ENCODE peak calls at places on chromosomes 1 and 21, in five cellular contexts. Q, X, N, V and D are unnamed samples. For H3K27me3, the result is how much of the 10 kb centered on the place peaks cover.

GRCh38 chr1:244548558-244549115 is 87.6 kb downstream of the CATSPERE start:
- DNase-seq in N (no peak), Q (no peak), V (no peak), X (no peak), D (peak)

GRCh38 chr1:68128157-68128556 is 77.7 kb upstream of the DIRAS3 start:
- DNase-seq in V (no peak), X (no peak), Q (no peak), N (no peak), D (no peak)

GRCh38 chr21:39048064-39048463 is 135.2 kb downstream of the PSMG1 start:
- DNase-seq in N (no peak), X (no peak), Q (no peak), V (no peak), D (peak)

GRCh38 chr1:99731384-99731783 is 35.1 kb downstream of the FRRS1 start:
- DNase-seq in V (no peak), N (no peak), X (no peak), Q (no peak), D (no peak)

GRCh38 chr1:98792123-98792522 is 130.6 kb downstream of the SNX7 start:
- DNase-seq in N (no peak), X (no peak), Q (no peak), V (no peak), D (peak)

GRCh38 chr1:209697082-209697481 is 7.6 kb upstream of the HSD11B1 start:
- DNase-seq in X (no peak), Q (no peak), N (no peak), V (no peak), D (no peak)

GRCh38 chr1:8543965-8544364 is 226.1 kb downstream of the SLC45A1 start:
- DNase-seq in V (no peak), Q (no peak), X (no peak), N (no peak), D (no peak)

GRCh38 chr1:16019580-16020277 is 1.9 kb upstream of the HSPB7 start:
- DNase-seq in X (no peak), N (no peak), V (peak), Q (no peak), D (peak)

GRCh38 chr1:17732475-17732874 is 22.7 kb upstream of the ACTL8 start:
- DNase-seq in N (no peak), V (no peak), Q (no peak), X (no peak), D (no peak)

GRCh38 chr1:76998582-76999189 is 131.4 kb downstream of the ST6GALNAC5 start:
- DNase-seq in V (no peak), Q (no peak), X (no peak), N (no peak), D (no peak)

GRCh38 chr1:116097600-116097999 is 13.6 kb upstream of the MAB21L3 start:
- DNase-seq in V (no peak), X (no peak), Q (no peak), N (no peak), D (no peak)

GRCh38 chr1:147771216-147772125 is 11.1 kb upstream of the GJA5 start:
- DNase-seq in V (no peak), X (no peak), Q (no peak), N (no peak), D (no peak)

GRCh38 chr1:186519981-186520380 is 59.1 kb upstream of the PDC start:
- DNase-seq in V (no peak), X (no peak), Q (no peak), N (no peak), D (no peak)

GRCh38 chr21:41460578-41461527 is 34.8 kb downstream of the MX1 start:
- DNase-seq in V (peak), X (peak), N (peak), Q (peak), D (peak)

GRCh38 chr1:108016451-108016920 is 51.5 kb upstream of the VAV3 start:
- DNase-seq in N (no peak), X (no peak), V (no peak), Q (no peak), D (no peak)

GRCh38 chr1:113780363-113781146 is 21.3 kb upstream of the PHTF1 start:
- DNase-seq in Q (no peak), N (no peak), V (no peak), X (no peak), D (no peak)

GRCh38 chr21:27480841-27481261 is 514.0 kb upstream of the ADAMTS5 start:
- DNase-seq in N (no peak), Q (no peak), V (no peak), X (no peak), D (no peak)

GRCh38 chr1:70327306-70328076 is 27.0 kb downstream of the ANKRD13C start:
- DNase-seq in V (no peak), X (no peak), N (no peak), Q (no peak), D (no peak)

GRCh38 chr1:79133703-79134258 is 127.3 kb upstream of the ADGRL4 start:
- DNase-seq in V (no peak), N (no peak), Q (no peak), X (no peak), D (no peak)

GRCh38 chr21:32826317-32827167 is 55.0 kb upstream of the PAXBP1 start:
- DNase-seq in V (peak), Q (no peak), X (no peak), N (peak), D (peak)

GRCh38 chr1:156858959-156859522 is at the start of gene INSRR:
- DNase-seq in N (no peak), V (no peak), Q (no peak), X (no peak), D (peak)

GRCh38 chr21:41536076-41536826 is 28.3 kb upstream of the TMPRSS2 start:
- DNase-seq in Q (no peak), X (peak), V (no peak), N (peak), D (no peak)

GRCh38 chr1:145740269-145740668 is 21.0 kb downstream of the CD160 start:
- DNase-seq in X (no peak), V (no peak), Q (no peak), N (no peak), D (no peak)

GRCh38 chr1:100187912-100188311 is 9.9 kb upstream of the LRRC39 start:
- DNase-seq in X (peak), Q (no peak), N (peak), V (peak), D (no peak)

GRCh38 chr1:13700521-13701273 is 709 bp downstream of the PRDM2 start:
- DNase-seq in Q (peak), V (peak), X (peak), N (peak), D (peak)

GRCh38 chr1:192943108-192943507 is 116.1 kb downstream of the UCHL5 start:
- DNase-seq in N (no peak), X (no peak), V (no peak), Q (no peak), D (no peak)

GRCh38 chr1:156515956-156516355 is 15.4 kb upstream of the MEF2D start:
- DNase-seq in N (no peak), V (no peak), X (no peak), Q (no peak), D (no peak)

DNA sequence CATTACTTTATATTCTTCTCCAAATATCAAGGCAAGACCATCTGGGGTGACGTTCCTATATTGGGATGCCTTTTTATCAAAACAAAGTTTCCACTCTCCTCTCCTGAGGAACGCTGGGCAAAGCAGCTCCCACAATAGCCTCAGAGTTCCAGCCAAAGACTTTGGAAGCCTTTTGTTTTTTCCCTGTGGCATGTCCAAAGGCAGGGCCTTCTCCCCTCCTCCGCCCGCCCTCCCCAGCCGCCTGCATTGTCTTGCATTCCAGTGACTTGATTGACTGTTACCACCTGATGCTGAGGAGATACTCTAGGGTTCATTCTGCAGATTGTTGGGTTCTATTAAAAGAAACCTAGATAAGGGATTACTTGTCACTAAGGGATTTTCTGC is 43.5 kb downstream of the PROX1 start:
- DNase-seq in N (no peak), X (no peak), Q (no peak), V (no peak), D (peak)
- H3K27me3 ChIP-seq in N (under half), X (under half), Q (under half), V (under half), D (under half)

GRCh38 chr1:203349166-203349565 is 1.8 kb downstream of the FMOD start:
- DNase-seq in N (no peak), Q (no peak), X (no peak), V (no peak), D (no peak)

GRCh38 chr1:203349757-203350522 is 982 bp downstream of the FMOD start:
- DNase-seq in Q (no peak), X (no peak), N (no peak), V (no peak), D (no peak)

GRCh38 chr1:203353486-203353885 is 2.6 kb upstream of the FMOD start:
- DNase-seq in V (no peak), X (no peak), Q (no peak), N (no peak), D (no peak)

GRCh38 chr1:203354246-203354645 is 3.3 kb upstream of the FMOD start:
- DNase-seq in X (no peak), V (no peak), Q (no peak), N (no peak), D (no peak)

DNA sequence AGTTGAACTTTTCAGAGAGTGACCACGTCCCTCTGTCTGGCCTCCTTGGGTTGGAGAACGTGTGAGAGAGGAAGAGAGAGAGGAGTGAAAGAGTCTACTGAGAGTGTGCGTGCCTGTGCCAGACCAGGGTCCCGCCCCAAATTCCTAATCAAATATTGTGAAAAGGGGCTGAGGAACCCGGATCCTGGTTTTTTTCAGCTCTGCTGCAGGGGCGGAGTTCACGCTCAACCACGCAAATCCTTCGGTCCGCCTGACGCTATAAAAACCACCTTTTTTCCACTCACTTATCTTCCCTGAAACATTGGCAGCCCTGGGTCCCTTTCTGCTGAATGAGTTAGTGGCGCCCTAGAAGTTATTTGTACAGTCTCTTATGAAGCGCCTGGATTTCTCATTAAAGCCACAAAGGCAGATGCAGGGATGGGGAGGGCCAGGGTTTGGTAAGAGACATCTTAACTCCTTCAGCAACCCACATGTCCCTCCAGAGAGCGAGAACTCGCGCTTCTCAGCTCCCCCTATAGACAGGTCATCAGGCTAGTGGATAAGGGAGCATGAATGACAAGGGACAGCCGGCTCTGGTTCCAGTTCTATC is at the start of gene FMOD:
- DNase-seq in Q (no peak), V (peak), N (peak), X (peak), D (peak)
- H3K4me3 ChIP-seq in Q (no peak), V (peak), N (no peak), X (peak), D (no peak)

DNA sequence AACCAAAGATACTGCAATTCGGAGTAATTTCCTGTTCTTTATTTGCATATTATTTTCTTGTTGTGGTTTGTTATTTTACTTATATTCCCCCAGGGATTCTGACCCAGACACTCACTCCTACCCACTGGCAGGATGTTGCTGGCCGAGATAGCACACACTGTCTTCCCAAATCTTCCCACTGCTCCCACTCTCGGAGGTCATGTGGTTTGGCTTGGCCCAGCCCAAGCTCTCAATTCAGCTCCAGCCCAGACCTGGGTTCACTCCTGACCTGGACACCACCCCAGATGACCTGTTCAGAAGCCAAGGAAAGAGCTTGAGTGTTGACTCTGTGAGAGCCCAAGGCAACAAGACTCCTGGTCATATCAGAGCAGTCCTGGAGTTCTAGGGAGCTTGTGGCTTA is 1.2 kb upstream of the FAM43B start:
- DNase-seq in V (no peak), N (no peak), Q (no peak), X (no peak), D (no peak)
- H3K27me3 ChIP-seq in V (under half), N (under half), Q (under half), X (under half), D (under half)

GRCh38 chr1:63330331-63330916 is 8.1 kb downstream of the FOXD3 start:
- DNase-seq in X (no peak), Q (no peak), N (no peak), V (no peak), D (peak)
- H3K4me3 ChIP-seq in X (no peak), Q (no peak), N (no peak), V (no peak), D (peak)

GRCh38 chr1:101311146-101311892 is 74.5 kb downstream of the S1PR1 start:
- DNase-seq in N (no peak), Q (no peak), X (no peak), V (no peak), D (no peak)
- H3K27me3 ChIP-seq in N (under half), Q (under half), X (under half), V (under half), D (under half)

DNA sequence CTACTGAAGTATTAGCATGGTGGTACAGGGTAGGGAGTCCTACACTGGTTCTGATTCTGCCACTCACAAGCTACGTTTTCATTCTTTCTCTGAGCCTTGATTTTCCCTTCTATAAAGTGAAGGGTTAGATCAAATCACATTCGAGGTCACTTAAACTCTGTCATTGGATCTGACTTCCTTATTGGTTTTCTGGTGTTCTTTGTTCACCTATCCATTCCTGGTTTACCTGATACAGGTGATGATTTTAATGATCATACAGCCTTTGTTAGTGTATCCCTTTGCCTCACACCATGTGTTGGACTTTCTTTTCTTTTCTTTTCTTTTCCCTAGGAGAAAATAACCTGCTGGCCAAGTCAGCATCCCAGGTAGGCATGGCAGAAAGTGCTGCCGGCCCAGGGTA is 74.8 kb downstream of the NOS1AP start:
- DNase-seq in N (no peak), Q (no peak), V (no peak), X (no peak), D (no peak)
- H3K4me3 ChIP-seq in N (no peak), Q (no peak), V (no peak), X (no peak), D (no peak)

GRCh38 chr1:170662561-170662971 is 1.4 kb upstream of the PRRX1 start:
- DNase-seq in V (no peak), Q (no peak), N (no peak), X (no peak), D (no peak)
- H3K27me3 ChIP-seq in V (under half), Q (under half), N (under half), X (half or more), D (half or more)

GRCh38 chr1:211548321-211549091 is 30.5 kb downstream of the SLC30A1 start:
- DNase-seq in N (no peak), Q (no peak), V (no peak), X (no peak), D (no peak)
- H3K4me3 ChIP-seq in N (no peak), Q (no peak), V (no peak), X (no peak), D (no peak)